ENCODE peak calls at places on chromosomes 3 and 15, in eight cellular contexts. Q, I, X, D, U, E, B and L are unnamed samples. For H3K9me3, the result is how much of the 10 kb centered on the place peaks cover.

GRCh38 chr3:125351814-125352456 is 23.2 kb downstream of the ZNF148 start:
- DNase-seq in Q (no peak), I (no peak), X (no peak), D (peak), U (no peak), E (no peak), B (no peak), L (no peak)

GRCh38 chr15:93239993-93240392 is 151.0 kb upstream of the RGMA start:
- DNase-seq in Q (no peak), I (no peak), X (no peak), D (no peak), U (no peak), E (no peak), B (no peak), L (no peak)

GRCh38 chr3:175865724-175866123 is 1006.6 kb downstream of the NAALADL2 start:
- DNase-seq in Q (no peak), I (no peak), X (no peak), D (no peak), U (no peak), E (no peak), B (no peak), L (no peak)

GRCh38 chr15:45399381-45400212 is 21.3 kb upstream of the GATM start:
- DNase-seq in Q (peak), I (no peak), X (no peak), D (peak), U (peak), E (peak), B (no peak), L (peak)

GRCh38 chr3:72907131-72907697 is 19.4 kb downstream of the GXYLT2 start:
- DNase-seq in Q (no peak), I (no peak), X (no peak), D (peak), U (no peak), E (no peak), B (no peak), L (no peak)

GRCh38 chr3:181358555-181358954 is 353.2 kb upstream of the SOX2 start:
- DNase-seq in Q (no peak), I (no peak), X (no peak), D (no peak), U (no peak), E (no peak), B (no peak), L (no peak)

GRCh38 chr3:80771085-80771484 is 990.4 kb downstream of the GBE1 start:
- DNase-seq in Q (no peak), I (no peak), X (no peak), D (no peak), U (no peak), E (no peak), B (no peak), L (no peak)

GRCh38 chr3:159806412-159806811 is 182.2 kb upstream of the IL12A start:
- DNase-seq in Q (no peak), I (no peak), X (no peak), D (peak), U (peak), E (no peak), B (no peak), L (no peak)

GRCh38 chr3:189941679-189942078 is 179.0 kb downstream of the P3H2 start:
- DNase-seq in Q (peak), I (no peak), X (no peak), D (peak), U (no peak), E (no peak), B (no peak), L (peak)

GRCh38 chr15:40308844-40309189 is 1.1 kb upstream of the PLCB2 start:
- DNase-seq in Q (no peak), I (no peak), X (no peak), D (no peak), U (no peak), E (no peak), B (no peak), L (peak)

GRCh38 chr3:71785594-71786472 is 885 bp upstream of the PROK2 start:
- DNase-seq in Q (no peak), I (no peak), X (no peak), D (no peak), U (no peak), E (peak), B (no peak), L (no peak)

GRCh38 chr15:60703196-60703933 is 224.4 kb upstream of the ICE2 start:
- DNase-seq in Q (no peak), I (no peak), X (no peak), D (no peak), U (no peak), E (no peak), B (no peak), L (no peak)

GRCh38 chr3:156175570-156175969 is 55.2 kb downstream of the KCNAB1 start:
- DNase-seq in Q (no peak), I (no peak), X (no peak), D (peak), U (no peak), E (no peak), B (no peak), L (no peak)

GRCh38 chr3:196227086-196227485 is 10.8 kb downstream of the SLC51A start:
- DNase-seq in Q (no peak), I (no peak), X (no peak), D (no peak), U (no peak), E (no peak), B (no peak), L (no peak)

GRCh38 chr3:50122661-50123391 is 32.3 kb upstream of the SEMA3F start:
- DNase-seq in Q (no peak), I (no peak), X (no peak), D (no peak), U (no peak), E (no peak), B (no peak), L (no peak)

DNA sequence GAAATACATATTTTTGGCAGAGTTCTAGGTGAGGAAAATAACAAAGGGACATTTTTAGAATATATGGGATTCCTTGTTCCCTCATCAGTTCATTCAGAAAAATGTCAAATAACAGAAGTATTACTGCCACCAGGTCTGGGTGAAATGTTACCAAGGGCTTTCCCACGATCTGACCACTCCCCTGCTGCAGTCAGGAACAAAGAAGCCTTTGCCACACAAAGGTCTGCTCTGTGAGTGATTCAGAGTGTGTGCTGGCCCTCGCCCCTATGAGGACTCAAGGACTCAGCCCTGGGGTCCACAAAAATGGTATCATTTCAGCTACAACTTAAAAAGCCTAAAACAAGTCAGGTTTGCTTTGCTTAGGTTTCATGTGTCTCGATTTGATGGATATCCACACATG is 5.0 kb downstream of the MKRN3 start:
- DNase-seq in Q (no peak), I (no peak), X (no peak), D (no peak), U (peak), E (peak), B (no peak), L (no peak)
- H3K9me3 ChIP-seq in Q (under half), I (under half), X (under half), D (under half), U (under half), E (under half), B (under half), L (under half)

GRCh38 chr3:100007313-100007712 is 107.0 kb downstream of the FILIP1L start:
- DNase-seq in Q (no peak), I (no peak), X (no peak), D (no peak), U (no peak), E (no peak), B (no peak), L (no peak)
- H3K9me3 ChIP-seq in Q (under half), I (under half), X (under half), D (under half), U (under half), E (under half), B (under half), L (under half)

GRCh38 chr15:25170781-25171110 is 216.0 kb downstream of the SNRPN start:
- DNase-seq in Q (no peak), I (no peak), X (no peak), D (no peak), U (no peak), E (peak), B (no peak), L (no peak)

GRCh38 chr15:25171111-25171811 is 216.5 kb downstream of the SNRPN start:
- DNase-seq in Q (no peak), I (no peak), X (no peak), D (no peak), U (no peak), E (peak), B (no peak), L (no peak)

GRCh38 chr15:25171856-25172687 is 217.3 kb downstream of the SNRPN start:
- DNase-seq in Q (no peak), I (no peak), X (no peak), D (no peak), U (no peak), E (peak), B (no peak), L (no peak)

GRCh38 chr15:25170113-25170731 is 215.4 kb downstream of the SNRPN start:
- DNase-seq in Q (no peak), I (no peak), X (no peak), D (no peak), U (no peak), E (peak), B (no peak), L (no peak)

DNA sequence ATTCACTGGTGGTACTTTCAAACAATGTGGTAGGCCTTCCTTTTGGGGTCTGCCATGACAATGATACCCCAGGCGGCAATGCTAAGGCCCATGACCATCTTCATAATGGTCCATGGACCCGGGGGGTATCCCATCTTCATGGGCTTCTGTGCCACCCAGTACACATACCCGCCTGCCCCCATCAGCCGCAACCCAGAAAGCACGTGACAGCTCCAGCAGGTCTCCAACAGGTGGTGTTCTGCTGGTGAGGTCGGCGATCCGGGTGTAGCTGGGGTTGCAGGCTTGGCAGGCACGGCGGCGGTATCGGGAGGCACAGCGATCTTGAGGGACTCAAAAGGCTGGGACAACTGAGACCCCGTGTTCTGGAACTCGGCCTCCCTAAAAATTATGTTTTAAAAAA is 214.5 kb downstream of the SNRPN start:
- DNase-seq in Q (no peak), I (no peak), X (no peak), D (no peak), U (no peak), E (peak), B (no peak), L (no peak)
- H3K9me3 ChIP-seq in Q (under half), I (under half), X (under half), D (under half), U (under half), E (under half), B (under half), L (under half)

GRCh38 chr3:166785851-166786250 is 594.2 kb downstream of the ZBBX start:
- DNase-seq in Q (no peak), I (no peak), X (no peak), D (no peak), U (no peak), E (no peak), B (no peak), L (no peak)

GRCh38 chr3:166788936-166789335 is 591.2 kb downstream of the ZBBX start:
- DNase-seq in Q (no peak), I (no peak), X (no peak), D (no peak), U (no peak), E (no peak), B (no peak), L (no peak)

GRCh38 chr3:166783206-166783605 is 596.9 kb downstream of the ZBBX start:
- DNase-seq in Q (no peak), I (no peak), X (no peak), D (no peak), U (no peak), E (no peak), B (no peak), L (no peak)
- H3K9me3 ChIP-seq in Q (under half), I (under half), X (under half), D (under half), U (under half), E (under half), B (under half), L (under half)

GRCh38 chr3:127112796-127113570 is 79.9 kb upstream of the PRR23E start:
- DNase-seq in Q (no peak), I (no peak), X (no peak), D (no peak), U (no peak), E (peak), B (no peak), L (no peak)
- H3K9me3 ChIP-seq in Q (under half), I (under half), X (under half), D (under half), U (under half), E (under half), B (under half), L (under half)

GRCh38 chr15:49556437-49556836 is 64.2 kb downstream of the FAM227B start:
- DNase-seq in Q (no peak), I (no peak), X (no peak), D (no peak), U (no peak), E (no peak), B (no peak), L (no peak)
- H3K9me3 ChIP-seq in Q (under half), I (under half), X (under half), D (under half), U (under half), E (under half), B (under half), L (under half)